ENCODE peak calls at places on chromosome 12, in nine cellular contexts. E, V, P, B, H, N, W, Y and G are unnamed samples. For H3K27me3, the result is how much of the 10 kb centered on the place peaks cover.

GRCh38 chr12:45010051-45010450 is 40.8 kb downstream of the DBX2 start:
- DNase-seq in B (no peak), H (no peak), E (no peak), Y (no peak), V (no peak), W (peak), N (no peak), P (no peak), G (no peak)

GRCh38 chr12:52208424-52209165 is 16.8 kb upstream of the KRT80 start:
- DNase-seq in E (no peak), W (no peak), N (no peak), H (no peak), B (no peak), Y (no peak), V (no peak), P (no peak), G (no peak)

GRCh38 chr12:132597333-132598283 is 12.8 kb downstream of the LRCOL1 start:
- DNase-seq in W (peak), V (peak), B (no peak), Y (no peak), E (no peak), P (peak), N (peak), H (no peak), G (no peak)

GRCh38 chr12:12540261-12541013 is 22.2 kb downstream of the DUSP16 start:
- DNase-seq in H (no peak), Y (no peak), E (no peak), P (no peak), B (no peak), W (no peak), V (no peak), N (no peak), G (no peak)

GRCh38 chr12:121804417-121805111 is 755 bp downstream of the SETD1B start:
- DNase-seq in B (no peak), V (peak), W (peak), P (no peak), E (no peak), Y (peak), H (no peak), N (no peak), G (no peak)

GRCh38 chr12:104049278-104050257 is at the start of gene GLT8D2:
- DNase-seq in E (peak), N (peak), B (no peak), W (peak), V (peak), H (no peak), Y (peak), P (no peak), G (peak)

GRCh38 chr12:3418609-3419469 is 72.2 kb upstream of the PRMT8 start:
- DNase-seq in V (no peak), E (no peak), B (no peak), Y (no peak), W (no peak), H (no peak), N (no peak), P (no peak), G (no peak)

GRCh38 chr12:15856097-15856982 is 25.8 kb upstream of the STRAP start:
- DNase-seq in Y (peak), E (no peak), P (peak), H (peak), N (peak), V (peak), B (peak), W (peak), G (no peak)

GRCh38 chr12:78018146-78018910 is 187.6 kb downstream of the NAV3 start:
- DNase-seq in H (no peak), B (no peak), N (peak), Y (no peak), V (peak), P (no peak), W (no peak), E (no peak), G (no peak)

GRCh38 chr12:6336079-6336858 is 5.6 kb downstream of the TNFRSF1A start:
- DNase-seq in B (peak), W (peak), Y (peak), P (peak), V (peak), E (peak), N (peak), H (peak), G (peak)

GRCh38 chr12:57094194-57095160 is 5.6 kb downstream of the NAB2 start:
- DNase-seq in Y (no peak), E (no peak), B (no peak), H (no peak), N (no peak), V (no peak), P (no peak), W (no peak), G (no peak)

GRCh38 chr12:78885466-78885865 is 20.9 kb downstream of the SYT1 start:
- DNase-seq in Y (no peak), N (no peak), W (no peak), H (no peak), V (no peak), E (no peak), P (peak), B (no peak), G (no peak)

DNA sequence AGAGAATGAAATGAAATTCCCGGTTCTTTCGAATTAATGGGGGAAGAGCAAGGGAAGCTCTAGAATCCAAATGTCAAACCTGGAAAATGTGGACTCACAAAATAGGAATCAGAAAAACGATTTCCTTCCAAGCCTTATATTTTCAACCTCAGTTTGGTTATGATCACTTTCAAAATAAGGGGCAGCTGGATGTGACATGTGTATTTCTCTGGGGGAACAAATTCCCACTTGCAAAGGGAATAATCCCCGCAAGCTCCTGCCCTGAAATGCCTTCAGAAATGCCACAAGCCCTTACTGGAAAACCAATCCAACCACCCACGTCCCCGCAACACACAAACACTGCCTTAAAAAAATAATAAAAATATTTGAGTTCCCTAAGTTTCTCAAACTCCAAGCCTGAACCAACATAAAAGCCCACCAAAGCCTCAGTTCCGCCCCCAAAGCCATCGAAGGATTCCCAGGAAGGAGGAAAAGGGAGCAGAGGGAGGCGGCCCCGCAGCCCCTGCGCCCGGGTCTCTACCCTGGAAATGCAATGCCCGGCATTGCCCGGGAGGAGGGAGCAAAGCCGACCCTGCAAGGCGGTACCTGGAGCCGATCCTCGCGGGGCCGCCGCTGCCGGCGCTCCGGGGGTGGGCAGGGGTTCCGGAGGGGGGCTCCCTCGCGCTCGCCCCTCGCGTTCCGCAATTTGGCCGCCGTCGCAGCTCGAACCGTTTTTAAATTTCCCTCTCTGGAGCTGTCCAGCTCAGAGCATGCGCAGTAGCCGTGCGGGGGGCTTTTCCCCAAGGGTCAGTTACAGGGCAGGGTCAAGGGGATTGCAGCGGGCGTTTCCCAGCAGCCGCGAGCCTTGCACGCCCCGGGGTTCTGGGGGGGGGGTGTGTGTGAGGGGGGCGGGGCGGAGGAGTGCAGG is at the start of gene FOXN4:
- DNase-seq in N (no peak), B (no peak), W (no peak), E (no peak), H (no peak), P (peak), V (peak), Y (no peak), G (no peak)
- TF ChIP-seq CTCF in N (no peak), B (no peak), W (no peak), E (no peak), H (no peak), P (no peak), V (no peak), Y (no peak), G (no peak)

DNA sequence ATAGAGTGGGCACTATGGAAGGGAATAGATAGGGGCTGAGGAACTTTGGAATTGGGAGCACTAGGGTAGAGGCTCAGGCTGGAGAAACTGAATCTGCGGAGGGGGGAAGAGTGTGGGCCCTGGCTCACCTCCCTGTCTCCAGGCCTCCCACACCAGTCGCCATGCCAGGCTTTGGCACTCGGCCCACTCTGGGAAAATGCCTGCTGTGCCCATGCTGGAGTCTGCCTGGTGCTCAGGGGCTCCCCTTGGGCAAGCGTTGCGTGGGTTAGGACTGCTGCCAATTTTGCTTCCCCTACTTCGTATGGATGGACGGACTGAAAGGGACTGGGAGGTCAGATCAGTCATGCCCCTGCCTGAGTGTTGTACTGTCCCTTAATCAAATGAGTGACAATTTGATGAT is 34.6 kb upstream of the CISTR start:
- DNase-seq in V (no peak), E (no peak), P (no peak), H (no peak), N (no peak), W (no peak), Y (no peak), B (no peak), G (no peak)
- H3K27me3 ChIP-seq in V (half or more), E (under half), P (under half), H (under half), N (under half), W (under half), Y (under half), B (under half), G (under half)

GRCh38 chr12:93743229-93743998 is 66.2 kb downstream of the CRADD start:
- DNase-seq in H (no peak), W (no peak), P (no peak), V (no peak), E (no peak), N (no peak), B (no peak), Y (no peak), G (no peak)

GRCh38 chr12:93740721-93741120 is 63.5 kb downstream of the CRADD start:
- DNase-seq in E (no peak), W (peak), P (no peak), Y (no peak), B (no peak), V (no peak), H (no peak), N (peak), G (no peak)

GRCh38 chr12:93743999-93744689 is 67.0 kb downstream of the CRADD start:
- DNase-seq in V (no peak), P (peak), E (no peak), H (no peak), B (no peak), W (no peak), Y (no peak), N (no peak), G (no peak)

GRCh38 chr12:93741741-93742085 is 64.5 kb downstream of the CRADD start:
- DNase-seq in H (no peak), P (no peak), Y (peak), N (no peak), E (no peak), W (peak), B (no peak), V (peak), G (no peak)

DNA sequence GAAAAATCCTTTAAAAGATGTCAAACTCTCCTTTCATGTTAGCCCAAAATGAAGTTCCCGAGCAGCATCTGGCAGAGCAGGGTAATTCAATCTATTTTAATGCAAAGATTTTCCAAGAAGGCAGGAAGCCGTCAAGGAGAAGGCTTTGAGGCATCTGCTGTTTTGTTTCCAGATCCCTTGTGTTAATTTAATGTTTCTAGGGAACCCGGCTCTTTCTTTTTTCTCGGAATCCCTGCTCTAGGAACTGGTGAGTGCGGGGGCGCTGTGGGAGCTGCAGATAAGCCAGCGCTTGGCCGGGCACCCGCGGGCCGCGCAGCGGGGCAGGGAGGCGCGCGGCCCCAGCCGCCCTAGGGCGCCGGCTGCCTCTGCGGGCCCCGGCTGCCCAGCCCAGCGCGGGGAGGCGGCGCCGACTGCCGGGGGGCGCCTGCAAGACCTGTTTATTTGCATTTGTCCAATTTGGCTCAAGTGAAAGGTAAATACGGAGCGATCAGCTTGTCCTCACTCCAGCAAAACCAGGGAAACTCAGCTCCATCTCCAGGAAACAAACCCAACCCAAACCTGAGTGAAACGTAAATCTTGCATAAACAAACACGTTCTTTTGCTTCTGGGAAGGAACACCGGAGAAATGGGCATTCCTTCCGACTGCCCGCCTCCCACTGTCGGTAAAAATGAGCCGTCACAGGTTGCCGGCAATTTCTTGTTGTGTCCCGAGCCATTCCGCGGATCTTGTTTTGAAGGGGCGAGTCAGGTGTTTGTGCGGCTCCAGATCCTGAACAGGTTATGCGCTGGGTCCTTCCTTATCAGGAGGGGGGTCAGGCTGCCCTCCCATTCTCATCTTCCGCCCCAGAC is 65.1 kb downstream of the CRADD start:
- DNase-seq in N (peak), V (peak), B (no peak), Y (peak), P (peak), E (peak), H (peak), W (peak), G (no peak)
- TF ChIP-seq CTCF in N (peak), V (peak), B (no peak), Y (no peak), P (peak), E (peak), H (peak), W (peak), G (peak)

GRCh38 chr12:48182659-48183058 is 785 bp upstream of the CCDC184 start:
- DNase-seq in P (no peak), Y (no peak), B (no peak), H (no peak), N (no peak), V (no peak), W (no peak), E (no peak), G (no peak)
- H3K27me3 ChIP-seq in P (half or more), Y (under half), B (under half), H (under half), N (half or more), V (half or more), W (half or more), E (under half), G (under half)

GRCh38 chr12:46370792-46371717 is 1.5 kb downstream of the SLC38A2 start:
- DNase-seq in Y (peak), V (peak), E (peak), N (peak), P (peak), H (peak), B (no peak), W (peak), G (no peak)
- TF ChIP-seq CTCF in Y (no peak), V (no peak), E (peak), N (peak), P (no peak), H (peak), B (no peak), W (no peak), G (no peak)

GRCh38 chr12:18634382-18634781 is 103.4 kb downstream of the PLCZ1 start:
- DNase-seq in P (no peak), E (no peak), N (no peak), V (no peak), W (no peak), Y (no peak), H (no peak), B (no peak), G (no peak)
- H3K27me3 ChIP-seq in P (under half), E (under half), N (under half), V (under half), W (under half), Y (under half), H (under half), B (under half), G (under half)